ENCODE peak calls at places on chromosomes 1 and 21, in five cellular contexts. J, W, S, R and N are unnamed samples.

GRCh38 chr21:42269382-42269781 is 45.8 kb downstream of the TFF3 start:
- DNase-seq in S (no peak), J (no peak), R (no peak), W (no peak), N (no peak)

GRCh38 chr1:210908257-210908656 is 225.7 kb downstream of the KCNH1 start:
- DNase-seq in R (no peak), W (no peak), S (no peak), J (no peak), N (no peak)

GRCh38 chr1:153985984-153986761 is at the start of gene RAB13:
- DNase-seq in S (peak; percentile 93), R (peak; percentile 97), J (peak; percentile 88), W (peak; percentile 89), N (peak; percentile 78)

GRCh38 chr1:4726620-4727341 is 72.4 kb downstream of the AJAP1 start:
- DNase-seq in J (no peak), W (no peak), S (no peak), R (no peak), N (no peak)

GRCh38 chr1:100539836-100540536 is 2.0 kb downstream of the GPR88 start:
- DNase-seq in J (no peak), R (no peak), W (peak; percentile 56), S (peak; percentile 59), N (peak; percentile 35)

GRCh38 chr21:38925923-38926322 is 120.2 kb downstream of the ETS2 start:
- DNase-seq in J (peak; percentile 80), W (peak; percentile 72), S (no peak), R (no peak), N (no peak)

GRCh38 chr1:10497109-10497508 is 22.4 kb downstream of the PEX14 start:
- DNase-seq in J (no peak), R (no peak), W (no peak), S (no peak), N (no peak)

GRCh38 chr1:210003501-210003900 is 65.5 kb downstream of the SYT14 start:
- DNase-seq in S (no peak), J (no peak), R (no peak), W (no peak), N (no peak)

GRCh38 chr1:45512641-45513054 is 9.0 kb downstream of the PRDX1 start:
- DNase-seq in R (no peak), W (no peak), S (peak; percentile 69), J (peak; percentile 38), N (peak; percentile 85)

GRCh38 chr1:9518454-9518998 is 20.7 kb upstream of the SLC25A33 start:
- DNase-seq in R (no peak), S (no peak), W (no peak), J (no peak), N (no peak)

GRCh38 chr1:236890152-236891056 is 95.3 kb downstream of the MTR start:
- DNase-seq in R (no peak), W (no peak), S (no peak), J (peak; percentile 32), N (no peak)

GRCh38 chr1:159849972-159850371 is 12.5 kb downstream of the VSIG8 start:
- DNase-seq in W (no peak), S (no peak), R (no peak), J (no peak), N (no peak)

GRCh38 chr1:59026472-59026948 is 242.7 kb upstream of the JUN start:
- DNase-seq in S (no peak), R (no peak), W (no peak), J (no peak), N (no peak)

GRCh38 chr21:35075546-35075945 is 26.4 kb upstream of the RUNX1 start:
- DNase-seq in W (no peak), S (no peak), J (no peak), R (no peak), N (no peak)

GRCh38 chr1:1091344-1092148 is 17.4 kb upstream of the RNF223 start:
- DNase-seq in R (no peak), S (peak; percentile 41), J (no peak), W (peak; percentile 26), N (peak; percentile 36)

GRCh38 chr1:93180723-93181613 is at the start of gene CCDC18:
- DNase-seq in W (no peak), S (no peak), J (no peak), R (no peak), N (peak; percentile 86)

GRCh38 chr1:89615676-89616598 is 17.0 kb upstream of the LRRC8C start:
- DNase-seq in R (no peak), J (no peak), W (no peak), S (no peak), N (peak; percentile 44)

GRCh38 chr1:155455588-155456195 is 106.9 kb downstream of the ASH1L start:
- DNase-seq in W (no peak), J (no peak), S (no peak), R (no peak), N (no peak)

GRCh38 chr1:155834296-155834926 is 22.6 kb downstream of the GON4L start:
- DNase-seq in R (no peak), W (no peak), S (no peak), J (no peak), N (peak; percentile 61)

GRCh38 chr1:3069491-3070303 is 694 bp downstream of the PRDM16 start:
- DNase-seq in R (no peak), W (peak; percentile 80), S (no peak), J (no peak), N (peak; percentile 10)

GRCh38 chr1:85200870-85201339 is at the start of gene SYDE2:
- DNase-seq in J (peak; percentile 77), S (peak; percentile 91), R (no peak), W (peak; percentile 79), N (peak; percentile 92)

GRCh38 chr1:216119600-216119999 is 303.6 kb downstream of the USH2A start:
- DNase-seq in J (no peak), R (no peak), S (no peak), W (no peak), N (peak; percentile 6)

GRCh38 chr1:193417420-193417819 is 231.0 kb upstream of the B3GALT2 start:
- DNase-seq in R (no peak), S (no peak), W (no peak), J (peak; percentile 15), N (peak; percentile 17)

GRCh38 chr1:65564493-65564892 is 144.0 kb downstream of the LEPR start:
- DNase-seq in S (no peak), J (no peak), W (no peak), R (no peak), N (no peak)

GRCh38 chr1:196444628-196445027 is 163.6 kb downstream of the KCNT2 start:
- DNase-seq in S (no peak), J (no peak), R (no peak), W (no peak), N (no peak)

GRCh38 chr1:210413951-210414350 is 85.2 kb downstream of the HHAT start:
- DNase-seq in J (no peak), R (no peak), S (no peak), W (no peak), N (no peak)

GRCh38 chr1:15157524-15158399 is 4.2 kb downstream of the TMEM51 start:
- DNase-seq in W (no peak), R (no peak), J (no peak), S (no peak), N (no peak)

GRCh38 chr1:72432645-72433267 is 150.4 kb upstream of the NEGR1 start:
- DNase-seq in W (no peak), J (no peak), R (no peak), S (no peak), N (no peak)

GRCh38 chr1:229254910-229255541 is 15.9 kb upstream of the RAB4A start:
- DNase-seq in S (no peak), J (no peak), W (no peak), R (no peak), N (no peak)

GRCh38 chr1:87418048-87418447 is 89.4 kb downstream of the LMO4 start:
- DNase-seq in R (no peak), S (no peak), J (no peak), W (no peak), N (no peak)

GRCh38 chr1:164796916-164797315 is 237.9 kb downstream of the PBX1 start:
- DNase-seq in R (no peak), S (no peak), W (no peak), J (no peak), N (no peak)

DNA sequence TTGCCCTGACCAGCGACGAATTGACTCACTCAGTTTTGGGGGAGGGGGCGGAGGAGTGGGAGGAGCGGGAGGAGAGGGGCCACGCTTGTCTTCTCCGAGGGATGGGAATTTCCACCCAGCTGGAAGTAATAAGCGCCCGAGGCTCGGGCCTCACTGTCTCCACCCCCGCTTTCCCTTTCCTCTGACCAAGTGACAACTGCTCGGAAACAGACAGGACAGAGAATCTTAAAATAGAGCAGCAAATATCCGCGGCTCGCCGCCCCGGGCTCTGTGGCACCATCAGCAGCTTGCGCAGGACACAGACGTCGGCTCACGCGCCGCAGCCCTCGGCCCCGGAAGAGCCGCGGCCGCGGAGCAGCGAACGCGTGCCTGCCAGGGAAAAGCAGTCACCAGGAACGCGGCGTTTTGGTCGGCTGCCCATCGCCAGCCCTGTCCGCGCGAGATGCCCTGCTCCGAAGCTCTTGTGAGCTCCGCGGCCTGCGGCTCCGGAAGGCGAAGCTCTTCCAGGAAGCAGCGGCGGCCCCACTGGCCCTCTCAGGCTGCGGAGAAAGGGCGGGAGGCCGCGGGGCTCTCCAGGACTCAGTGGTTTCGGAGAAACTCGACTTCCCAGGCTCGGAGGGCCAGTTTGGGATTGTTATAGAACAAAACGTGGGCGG is 10.7 kb upstream of the RGS16 start:
- DNase-seq in S (peak; percentile 81), R (no peak), J (peak; percentile 85), W (peak; percentile 87), N (peak; percentile 74)
- TF ChIP-seq POLR2A in S (peak; percentile 28), R (no peak), J (peak; percentile 47), W (no peak), N (peak; percentile 35)

GRCh38 chr1:161162052-161162451 is 2.8 kb downstream of the USP21 start:
- DNase-seq in S (no peak), R (no peak), W (no peak), J (no peak), N (no peak)
- TF ChIP-seq POLR2A in S (no peak), R (no peak), W (no peak), J (no peak), N (no peak)

GRCh38 chr1:173868266-173869107 is at the start of gene ZBTB37:
- DNase-seq in W (peak; percentile 91), S (peak; percentile 94), J (peak; percentile 81), R (no peak), N (peak; percentile 87)
- TF ChIP-seq POLR2A in W (no peak), S (no peak), J (no peak), R (peak; percentile 7), N (no peak)

GRCh38 chr21:33976082-33976979 is 60.7 kb upstream of the ATP5PO start:
- DNase-seq in J (peak; percentile 46), R (peak; percentile 88), W (no peak), S (no peak), N (peak; percentile 15)
- TF ChIP-seq POLR2A in J (no peak), R (no peak), W (no peak), S (no peak), N (peak; percentile 18)

DNA sequence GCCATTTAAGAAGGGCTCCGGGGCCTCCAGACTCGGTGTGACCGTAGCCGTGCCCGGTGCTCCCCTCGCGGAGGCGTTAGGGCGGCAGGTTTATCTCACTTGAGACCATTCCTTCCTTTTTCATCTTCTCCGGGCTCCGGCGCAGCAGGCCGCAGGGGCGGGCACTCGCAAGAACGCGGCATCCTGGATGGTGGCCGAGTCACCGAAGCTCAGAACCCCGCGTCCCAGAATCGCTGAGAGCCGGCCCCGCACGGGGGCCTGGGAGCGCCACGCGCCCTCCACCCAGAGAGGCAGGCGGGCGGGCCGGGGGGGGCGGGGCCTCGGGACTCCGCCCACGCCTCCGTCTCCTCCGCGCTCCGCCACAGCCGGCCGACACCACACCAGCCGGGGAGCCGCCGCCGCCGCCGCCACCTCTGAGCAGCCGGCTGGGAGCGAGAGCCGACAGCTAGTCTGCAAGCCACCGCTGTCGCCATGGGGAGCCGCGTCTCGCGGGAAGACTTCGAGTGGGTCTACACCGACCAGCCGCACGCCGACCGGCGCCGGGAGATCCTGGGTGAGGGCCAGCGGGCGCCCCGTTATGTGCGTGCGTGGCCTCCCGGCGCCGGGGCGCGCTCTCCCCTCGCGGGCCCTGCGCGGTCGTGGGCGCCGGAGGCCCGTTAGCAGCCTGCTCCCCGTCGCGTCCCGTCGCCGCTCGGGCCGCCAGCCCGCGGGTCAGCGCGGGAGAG is at the start of gene DEGS1:
- DNase-seq in S (peak; percentile 89), R (no peak), W (peak; percentile 85), J (peak; percentile 76), N (peak; percentile 93)
- TF ChIP-seq POLR2A in S (peak; percentile 95), R (peak; percentile 95), W (peak; percentile 85), J (peak; percentile 98), N (peak; percentile 70)